ENCODE peak calls at places on chromosomes 11 and 22, in five cellular contexts. N, Q, X, L and K are unnamed samples.

GRCh38 chr11:95698939-95699562 is 90.5 kb downstream of the FAM76B start:
- DNase-seq in N (peak), Q (no peak), X (no peak), L (no peak), K (no peak)

GRCh38 chr11:117424781-117425180 is 97.1 kb downstream of the CEP164 start:
- DNase-seq in N (no peak), Q (peak), X (no peak), L (no peak), K (no peak)

GRCh38 chr11:71086687-71087258 is 165.6 kb downstream of the SHANK2 start:
- DNase-seq in N (no peak), Q (peak), X (no peak), L (no peak), K (peak)

GRCh38 chr11:7467652-7468051 is 17.7 kb upstream of the OLFML1 start:
- DNase-seq in N (no peak), Q (no peak), X (no peak), L (no peak), K (peak)

GRCh38 chr11:6771926-6772898 is at the start of gene OR2AG2:
- DNase-seq in N (no peak), Q (no peak), X (no peak), L (no peak), K (peak)

GRCh38 chr11:63614136-63614664 is at the start of gene PLAAT3:
- DNase-seq in N (peak), Q (no peak), X (peak), L (no peak), K (peak)

GRCh38 chr22:35721954-35722353 is 4.3 kb downstream of the APOL5 start:
- DNase-seq in N (no peak), Q (no peak), X (no peak), L (no peak), K (no peak)

GRCh38 chr11:64799925-64800632 is 2.9 kb downstream of the MAP4K2 start:
- DNase-seq in N (no peak), Q (no peak), X (no peak), L (no peak), K (no peak)

GRCh38 chr22:27310966-27311665 is 490.4 kb downstream of the MN1 start:
- DNase-seq in N (no peak), Q (no peak), X (no peak), L (no peak), K (no peak)

GRCh38 chr11:46918087-46918751 is at the start of gene LRP4:
- DNase-seq in N (no peak), Q (peak), X (peak), L (no peak), K (peak)

GRCh38 chr11:67572747-67573419 is 10.7 kb upstream of the GSTP1 start:
- DNase-seq in N (no peak), Q (peak), X (no peak), L (no peak), K (peak)

GRCh38 chr11:70377645-70378044 is 20.7 kb upstream of the CTTN start:
- DNase-seq in N (no peak), Q (no peak), X (no peak), L (no peak), K (no peak)

GRCh38 chr22:35835998-35836691 is 118.5 kb downstream of the APOL5 start:
- DNase-seq in N (peak), Q (peak), X (peak), L (peak), K (no peak)

GRCh38 chr11:35804446-35805040 is 139.3 kb upstream of the LDLRAD3 start:
- DNase-seq in N (no peak), Q (no peak), X (no peak), L (no peak), K (no peak)

GRCh38 chr11:29173660-29174062 is 843.2 kb downstream of the KCNA4 start:
- DNase-seq in N (no peak), Q (no peak), X (no peak), L (peak), K (no peak)

GRCh38 chr22:41362615-41363014 is 19.1 kb upstream of the TEF start:
- DNase-seq in N (no peak), Q (no peak), X (no peak), L (no peak), K (no peak)

GRCh38 chr11:19735512-19735911 is 22.9 kb downstream of the NAV2 start:
- DNase-seq in N (no peak), Q (no peak), X (no peak), L (no peak), K (no peak)

GRCh38 chr11:16012125-16012751 is 344.1 kb downstream of the SOX6 start:
- DNase-seq in N (no peak), Q (no peak), X (no peak), L (no peak), K (no peak)

GRCh38 chr22:27480487-27480886 is 321.1 kb downstream of the MN1 start:
- DNase-seq in N (no peak), Q (no peak), X (no peak), L (no peak), K (no peak)

GRCh38 chr11:95788921-95789505 is 569 bp downstream of the FAM76B start:
- DNase-seq in N (no peak), Q (peak), X (no peak), L (peak), K (peak)

GRCh38 chr11:892106-892505 is 18.5 kb downstream of the CHID1 start:
- DNase-seq in N (no peak), Q (no peak), X (no peak), L (no peak), K (no peak)

GRCh38 chr11:35914824-35915223 is 29.0 kb upstream of the LDLRAD3 start:
- DNase-seq in N (no peak), Q (no peak), X (no peak), L (no peak), K (no peak)

GRCh38 chr22:22877523-22878210 is 9.9 kb upstream of the IGLL5 start:
- DNase-seq in N (no peak), Q (peak), X (peak), L (no peak), K (peak)

GRCh38 chr11:2983908-2984307 is 8.2 kb downstream of the NAP1L4 start:
- DNase-seq in N (no peak), Q (no peak), X (no peak), L (no peak), K (no peak)

DNA sequence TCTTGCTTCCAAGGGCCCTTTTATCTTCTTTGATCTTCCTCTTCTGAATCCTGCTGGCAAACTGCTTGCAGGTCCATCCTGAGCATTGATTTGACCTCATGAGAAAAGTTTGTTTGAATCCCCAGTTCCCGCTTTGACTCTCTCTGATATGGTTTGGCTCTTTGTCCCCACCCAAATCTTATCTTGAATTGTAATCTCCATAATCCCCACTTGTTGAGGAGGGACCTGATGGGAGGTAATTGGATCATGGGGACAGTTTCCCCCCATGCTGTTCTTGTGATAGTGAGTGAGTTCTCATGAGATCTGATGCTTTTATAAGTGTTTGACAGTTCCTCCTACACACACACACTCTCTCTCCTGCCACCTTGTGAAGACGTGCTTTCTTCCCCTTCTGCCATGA is 126.6 kb upstream of the ARHGAP20 start:
- DNase-seq in N (no peak), Q (no peak), X (no peak), L (no peak), K (no peak)
- H3K4me3 ChIP-seq in N (no peak), Q (no peak), X (no peak), L (no peak), K (no peak)

DNA sequence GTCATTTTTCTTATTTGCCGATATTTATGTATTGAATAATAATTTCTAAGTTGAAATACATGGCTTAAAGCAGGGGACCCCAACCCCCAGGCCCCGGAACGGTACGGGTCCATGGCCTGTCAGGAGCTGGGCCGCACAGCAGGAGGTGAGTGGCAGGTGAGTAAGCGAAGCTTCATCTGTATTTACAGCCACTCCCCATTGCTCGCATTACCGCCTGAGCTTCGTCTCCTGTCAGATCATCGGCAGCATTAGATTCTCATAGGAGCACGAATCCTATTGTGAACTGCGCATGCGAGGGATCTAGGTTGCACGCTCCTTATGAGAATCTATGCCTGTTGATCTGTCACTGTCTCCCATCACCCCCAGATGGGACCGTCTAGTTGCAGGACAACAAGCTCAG is 4.5 kb downstream of the ZMAT5 start:
- DNase-seq in N (no peak), Q (no peak), X (no peak), L (no peak), K (no peak)
- H3K4me3 ChIP-seq in N (no peak), Q (no peak), X (no peak), L (no peak), K (no peak)

GRCh38 chr11:126742582-126742981 is 258.0 kb downstream of the KIRREL3 start:
- DNase-seq in N (no peak), Q (no peak), X (no peak), L (no peak), K (no peak)
- H3K4me3 ChIP-seq in N (no peak), Q (no peak), X (no peak), L (no peak), K (no peak)

GRCh38 chr22:46148885-46149492 is 1.3 kb upstream of the PPARA start:
- DNase-seq in N (no peak), Q (no peak), X (no peak), L (no peak), K (no peak)
- H3K4me3 ChIP-seq in N (peak), Q (peak), X (peak), L (peak), K (peak)

GRCh38 chr11:62082292-62082657 is 41.5 kb upstream of the INCENP start:
- DNase-seq in N (no peak), Q (no peak), X (no peak), L (no peak), K (no peak)

GRCh38 chr11:62077136-62077535 is 46.7 kb upstream of the INCENP start:
- DNase-seq in N (no peak), Q (no peak), X (no peak), L (no peak), K (no peak)

GRCh38 chr11:62081378-62082291 is 42.2 kb upstream of the INCENP start:
- DNase-seq in N (peak), Q (peak), X (peak), L (peak), K (peak)
- H3K4me3 ChIP-seq in N (no peak), Q (no peak), X (no peak), L (no peak), K (no peak)

GRCh38 chr22:24338701-24339451 is 68.2 kb downstream of the SPECC1L start:
- DNase-seq in N (no peak), Q (no peak), X (no peak), L (peak), K (no peak)
- H3K4me3 ChIP-seq in N (no peak), Q (no peak), X (peak), L (peak), K (no peak)

GRCh38 chr22:49999063-49999900 is 13.3 kb downstream of the IL17REL start:
- DNase-seq in N (no peak), Q (no peak), X (no peak), L (no peak), K (peak)

GRCh38 chr22:49997932-49998717 is 14.4 kb downstream of the IL17REL start:
- DNase-seq in N (no peak), Q (no peak), X (no peak), L (no peak), K (no peak)

GRCh38 chr22:49997221-49997599 is 15.4 kb downstream of the IL17REL start:
- DNase-seq in N (no peak), Q (no peak), X (no peak), L (no peak), K (no peak)

GRCh38 chr22:49999901-50000586 is 12.5 kb downstream of the IL17REL start:
- DNase-seq in N (no peak), Q (no peak), X (no peak), L (no peak), K (no peak)

DNA sequence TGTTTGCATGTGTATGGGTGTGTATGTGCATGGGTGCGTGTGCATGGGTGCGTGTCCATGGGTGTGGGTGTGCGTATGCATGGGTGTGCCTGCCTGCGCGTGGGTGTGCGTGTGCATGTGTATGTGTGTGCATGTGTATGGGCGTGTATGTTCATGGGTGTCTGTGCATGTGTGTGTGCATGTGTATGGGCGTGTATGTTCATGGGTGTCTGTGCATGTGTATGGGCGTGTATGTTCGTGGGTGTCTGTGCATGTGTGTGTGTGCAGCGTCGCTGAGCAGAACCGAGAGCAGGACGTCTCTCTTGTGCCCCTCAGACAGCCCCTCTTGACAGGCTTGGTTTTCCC is 13.9 kb downstream of the IL17REL start:
- DNase-seq in N (no peak), Q (no peak), X (no peak), L (no peak), K (no peak)
- H3K4me3 ChIP-seq in N (no peak), Q (no peak), X (no peak), L (no peak), K (no peak)